ENCODE peak calls at places on chromosomes 3 and 15, in seven cellular contexts. One of them, this sample, is unnamed.

GRCh38 chr3:69422751-69423150 is 36.9 kb upstream of the FRMD4B start:
- DNase-seq in fibroblast of lung: peak
- DNase-seq in testis: no peak
- DNase-seq in HCT116: no peak
- DNase-seq in A549: no peak
- DNase-seq in BJ: no peak
- DNase-seq in dorsolateral prefrontal cortex: no peak
- DNase-seq in this sample: no peak

GRCh38 chr3:158773845-158774542 is 27.9 kb upstream of the MFSD1 start:
- DNase-seq in fibroblast of lung: peak
- DNase-seq in testis: no peak
- DNase-seq in HCT116: no peak
- DNase-seq in A549: peak
- DNase-seq in BJ: peak
- DNase-seq in dorsolateral prefrontal cortex: no peak
- DNase-seq in this sample: no peak

GRCh38 chr3:161104561-161105551 is at the start of gene B3GALNT1:
- DNase-seq in fibroblast of lung: peak
- DNase-seq in testis: peak
- DNase-seq in HCT116: no peak
- DNase-seq in A549: peak
- DNase-seq in BJ: peak
- DNase-seq in dorsolateral prefrontal cortex: no peak
- DNase-seq in this sample: peak

GRCh38 chr3:44860117-44860516 is 1.6 kb upstream of the TMEM42 start:
- DNase-seq in fibroblast of lung: no peak
- DNase-seq in testis: no peak
- DNase-seq in HCT116: no peak
- DNase-seq in A549: no peak
- DNase-seq in BJ: no peak
- DNase-seq in dorsolateral prefrontal cortex: no peak
- DNase-seq in this sample: no peak

GRCh38 chr15:45338417-45338816 is 39.9 kb downstream of the GATM start:
- DNase-seq in fibroblast of lung: no peak
- DNase-seq in testis: no peak
- DNase-seq in HCT116: no peak
- DNase-seq in A549: no peak
- DNase-seq in BJ: no peak
- DNase-seq in dorsolateral prefrontal cortex: no peak
- DNase-seq in this sample: no peak

GRCh38 chr3:142987707-142988106 is 13.7 kb upstream of the U2SURP start:
- DNase-seq in fibroblast of lung: no peak
- DNase-seq in testis: no peak
- DNase-seq in HCT116: no peak
- DNase-seq in A549: no peak
- DNase-seq in BJ: no peak
- DNase-seq in dorsolateral prefrontal cortex: no peak
- DNase-seq in this sample: no peak

GRCh38 chr3:114319453-114319852 is 25.6 kb downstream of the TIGIT start:
- DNase-seq in fibroblast of lung: peak
- DNase-seq in testis: no peak
- DNase-seq in HCT116: no peak
- DNase-seq in A549: peak
- DNase-seq in BJ: peak
- DNase-seq in dorsolateral prefrontal cortex: no peak
- DNase-seq in this sample: peak

GRCh38 chr15:85615930-85616329 is 178.8 kb downstream of the KLHL25 start:
- DNase-seq in fibroblast of lung: peak
- DNase-seq in testis: peak
- DNase-seq in HCT116: peak
- DNase-seq in A549: peak
- DNase-seq in BJ: no peak
- DNase-seq in dorsolateral prefrontal cortex: no peak
- DNase-seq in this sample: no peak

GRCh38 chr3:168865022-168865551 is 769.4 kb upstream of the GOLIM4 start:
- DNase-seq in fibroblast of lung: peak
- DNase-seq in testis: no peak
- DNase-seq in HCT116: no peak
- DNase-seq in A549: peak
- DNase-seq in BJ: no peak
- DNase-seq in dorsolateral prefrontal cortex: no peak
- DNase-seq in this sample: peak

GRCh38 chr3:178112134-178112533 is 424.1 kb upstream of the KCNMB2 start:
- DNase-seq in fibroblast of lung: no peak
- DNase-seq in testis: no peak
- DNase-seq in HCT116: no peak
- DNase-seq in A549: no peak
- DNase-seq in BJ: no peak
- DNase-seq in dorsolateral prefrontal cortex: no peak
- DNase-seq in this sample: no peak

GRCh38 chr3:64651791-64652241 is 36.0 kb downstream of the ADAMTS9 start:
- DNase-seq in fibroblast of lung: peak
- DNase-seq in testis: no peak
- DNase-seq in HCT116: no peak
- DNase-seq in A549: no peak
- DNase-seq in BJ: no peak
- DNase-seq in dorsolateral prefrontal cortex: no peak
- DNase-seq in this sample: no peak

GRCh38 chr3:19775744-19776143 is 158.3 kb downstream of the EFHB start:
- DNase-seq in fibroblast of lung: no peak
- DNase-seq in testis: no peak
- DNase-seq in HCT116: no peak
- DNase-seq in A549: no peak
- DNase-seq in BJ: no peak
- DNase-seq in dorsolateral prefrontal cortex: no peak
- DNase-seq in this sample: no peak

GRCh38 chr3:62502315-62503300 is 129.3 kb upstream of the FEZF2 start:
- DNase-seq in fibroblast of lung: no peak
- DNase-seq in testis: no peak
- DNase-seq in HCT116: no peak
- DNase-seq in A549: no peak
- DNase-seq in BJ: no peak
- DNase-seq in dorsolateral prefrontal cortex: no peak
- DNase-seq in this sample: no peak

GRCh38 chr15:68209735-68210408 is 4.7 kb upstream of the CALML4 start:
- DNase-seq in fibroblast of lung: no peak
- DNase-seq in testis: no peak
- DNase-seq in HCT116: no peak
- DNase-seq in A549: no peak
- DNase-seq in BJ: no peak
- DNase-seq in dorsolateral prefrontal cortex: peak
- DNase-seq in this sample: no peak

DNA sequence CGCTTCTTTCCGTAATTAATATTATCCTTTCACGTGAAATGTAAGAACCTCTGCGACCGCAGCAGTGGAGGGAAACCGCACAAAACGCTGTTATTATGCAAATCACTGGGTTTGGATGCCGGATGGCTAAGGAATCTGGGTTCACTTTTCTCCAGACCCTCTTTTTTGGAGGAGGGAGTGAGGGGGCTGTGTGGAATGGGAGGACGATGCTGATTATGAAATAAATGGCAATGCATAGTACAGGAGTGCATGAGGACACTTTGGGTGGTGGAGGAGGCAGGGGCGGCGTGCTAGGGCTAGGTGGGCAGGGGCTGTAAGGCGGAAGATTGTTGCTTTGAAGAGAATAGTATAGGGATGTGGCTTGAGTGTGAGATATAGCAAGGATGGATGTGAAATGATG is 1.8 kb downstream of the CADM2 start:
- DNase-seq in fibroblast of lung: no peak
- DNase-seq in testis: no peak
- DNase-seq in HCT116: no peak
- DNase-seq in A549: no peak
- DNase-seq in BJ: no peak
- DNase-seq in dorsolateral prefrontal cortex: no peak
- DNase-seq in this sample: no peak
- H3K4me3 ChIP-seq in fibroblast of lung: no peak
- H3K4me3 ChIP-seq in testis: no peak
- H3K4me3 ChIP-seq in HCT116: no peak
- H3K4me3 ChIP-seq in A549: no peak
- H3K4me3 ChIP-seq in BJ: no peak
- H3K4me3 ChIP-seq in dorsolateral prefrontal cortex: peak
- H3K4me3 ChIP-seq in this sample: no peak

GRCh38 chr15:88469321-88469720 is 1.8 kb downstream of the MRPS11 start:
- DNase-seq in fibroblast of lung: no peak
- DNase-seq in testis: no peak
- DNase-seq in HCT116: no peak
- DNase-seq in A549: no peak
- DNase-seq in BJ: no peak
- DNase-seq in dorsolateral prefrontal cortex: no peak
- DNase-seq in this sample: no peak

GRCh38 chr15:88467073-88467934 is at the start of the genes MRPL46 and MRPS11:
- DNase-seq in fibroblast of lung: peak
- DNase-seq in testis: peak
- DNase-seq in HCT116: peak
- DNase-seq in A549: peak
- DNase-seq in BJ: peak
- DNase-seq in dorsolateral prefrontal cortex: peak
- DNase-seq in this sample: peak

GRCh38 chr15:88472225-88472624 is 4.7 kb downstream of the MRPS11 start:
- DNase-seq in fibroblast of lung: no peak
- DNase-seq in testis: no peak
- DNase-seq in HCT116: no peak
- DNase-seq in A549: no peak
- DNase-seq in BJ: no peak
- DNase-seq in dorsolateral prefrontal cortex: no peak
- DNase-seq in this sample: no peak

GRCh38 chr15:88467935-88468528 is 524 bp downstream of the MRPS11 start:
- DNase-seq in fibroblast of lung: peak
- DNase-seq in testis: no peak
- DNase-seq in HCT116: no peak
- DNase-seq in A549: peak
- DNase-seq in BJ: no peak
- DNase-seq in dorsolateral prefrontal cortex: no peak
- DNase-seq in this sample: no peak

DNA sequence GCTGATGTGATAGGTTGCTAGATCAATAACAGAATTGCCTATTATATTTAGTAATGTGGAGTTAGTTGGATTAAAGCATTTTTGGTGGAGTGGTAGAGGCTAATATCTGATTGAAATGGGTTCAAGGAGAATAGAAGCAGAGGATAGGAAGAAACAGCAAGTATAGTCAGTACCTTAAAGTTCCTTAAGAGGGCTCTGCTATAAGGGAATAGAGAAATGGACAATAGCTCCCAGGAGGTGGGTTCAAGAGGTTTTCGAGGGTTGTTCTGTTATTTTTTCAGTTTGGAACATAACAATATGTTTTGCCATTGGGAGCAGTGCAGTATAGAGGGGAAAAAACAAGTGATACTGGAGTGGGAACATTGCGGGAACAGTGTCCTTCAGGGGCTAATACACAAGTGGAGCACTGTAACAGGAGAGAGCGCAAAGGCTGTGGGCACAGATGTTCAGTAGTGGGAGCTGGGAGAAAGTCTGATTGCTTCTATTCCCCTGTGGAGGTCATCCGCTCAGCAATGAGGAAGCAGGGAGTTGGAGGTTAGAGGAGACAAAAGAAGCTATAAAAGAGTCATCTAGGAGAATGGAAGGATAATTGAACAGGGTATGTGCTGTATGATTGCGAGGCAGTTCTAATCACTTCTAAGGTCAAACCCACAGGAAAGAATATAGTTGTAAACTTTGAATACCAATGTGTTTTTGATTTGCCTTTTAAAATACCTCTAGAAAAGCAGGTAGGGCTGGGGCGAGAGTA is 3.3 kb downstream of the MRPS11 start:
- DNase-seq in fibroblast of lung: no peak
- DNase-seq in testis: no peak
- DNase-seq in HCT116: no peak
- DNase-seq in A549: no peak
- DNase-seq in BJ: no peak
- DNase-seq in dorsolateral prefrontal cortex: no peak
- DNase-seq in this sample: no peak
- TF ChIP-seq CTCF in fibroblast of lung: no peak
- TF ChIP-seq CTCF in testis: no peak
- TF ChIP-seq CTCF in HCT116: peak
- TF ChIP-seq CTCF in A549: no peak
- TF ChIP-seq CTCF in BJ: peak
- TF ChIP-seq CTCF in dorsolateral prefrontal cortex: no peak
- TF ChIP-seq CTCF in this sample: peak

GRCh38 chr15:57518779-57519410 is 72.8 kb upstream of the MYZAP start:
- DNase-seq in fibroblast of lung: no peak
- DNase-seq in testis: no peak
- DNase-seq in HCT116: no peak
- DNase-seq in A549: no peak
- DNase-seq in BJ: no peak
- DNase-seq in dorsolateral prefrontal cortex: no peak
- DNase-seq in this sample: no peak
- H3K4me3 ChIP-seq in fibroblast of lung: no peak
- H3K4me3 ChIP-seq in testis: no peak
- H3K4me3 ChIP-seq in HCT116: no peak
- H3K4me3 ChIP-seq in A549: no peak
- H3K4me3 ChIP-seq in BJ: no peak
- H3K4me3 ChIP-seq in dorsolateral prefrontal cortex: no peak
- H3K4me3 ChIP-seq in this sample: no peak

GRCh38 chr15:41930221-41930866 is 36.5 kb upstream of the SPTBN5 start:
- DNase-seq in fibroblast of lung: peak
- DNase-seq in testis: no peak
- DNase-seq in HCT116: peak
- DNase-seq in A549: peak
- DNase-seq in BJ: peak
- DNase-seq in dorsolateral prefrontal cortex: no peak
- DNase-seq in this sample: peak
- TF ChIP-seq CTCF in fibroblast of lung: peak
- TF ChIP-seq CTCF in testis: no peak
- TF ChIP-seq CTCF in HCT116: no peak
- TF ChIP-seq CTCF in A549: peak
- TF ChIP-seq CTCF in BJ: peak
- TF ChIP-seq CTCF in dorsolateral prefrontal cortex: no peak
- TF ChIP-seq CTCF in this sample: peak

GRCh38 chr15:74200871-74201419 is 1.6 kb downstream of the STRA6 start:
- DNase-seq in fibroblast of lung: peak
- DNase-seq in testis: peak
- DNase-seq in HCT116: no peak
- DNase-seq in A549: peak
- DNase-seq in BJ: peak
- DNase-seq in dorsolateral prefrontal cortex: no peak
- DNase-seq in this sample: no peak
- H3K4me3 ChIP-seq in fibroblast of lung: no peak
- H3K4me3 ChIP-seq in testis: no peak
- H3K4me3 ChIP-seq in HCT116: no peak
- H3K4me3 ChIP-seq in A549: peak
- H3K4me3 ChIP-seq in BJ: peak
- H3K4me3 ChIP-seq in dorsolateral prefrontal cortex: no peak
- H3K4me3 ChIP-seq in this sample: peak

GRCh38 chr15:92938387-92938786 is 38.3 kb downstream of the CHD2 start:
- DNase-seq in fibroblast of lung: no peak
- DNase-seq in testis: no peak
- DNase-seq in HCT116: no peak
- DNase-seq in A549: no peak
- DNase-seq in BJ: no peak
- DNase-seq in dorsolateral prefrontal cortex: no peak
- DNase-seq in this sample: no peak
- TF ChIP-seq CTCF in fibroblast of lung: no peak
- TF ChIP-seq CTCF in testis: peak
- TF ChIP-seq CTCF in HCT116: peak
- TF ChIP-seq CTCF in A549: no peak
- TF ChIP-seq CTCF in BJ: peak
- TF ChIP-seq CTCF in dorsolateral prefrontal cortex: no peak
- TF ChIP-seq CTCF in this sample: no peak

GRCh38 chr15:90376789-90377188 is 11.3 kb upstream of the IQGAP1 start:
- DNase-seq in fibroblast of lung: no peak
- DNase-seq in testis: no peak
- DNase-seq in HCT116: no peak
- DNase-seq in A549: no peak
- DNase-seq in BJ: no peak
- DNase-seq in dorsolateral prefrontal cortex: no peak
- DNase-seq in this sample: no peak
- H3K4me3 ChIP-seq in fibroblast of lung: no peak
- H3K4me3 ChIP-seq in testis: no peak
- H3K4me3 ChIP-seq in HCT116: no peak
- H3K4me3 ChIP-seq in A549: no peak
- H3K4me3 ChIP-seq in BJ: no peak
- H3K4me3 ChIP-seq in dorsolateral prefrontal cortex: no peak
- H3K4me3 ChIP-seq in this sample: no peak

This sample was measured in HFF-Myc.